ENCODE peak calls at places on chromosomes 2 and 18, in nine cellular contexts. I is neural progenitor cell, Y is astrocyte of the spinal cord, M is heart right ventricle, Z is progenitor cell of endocrine pancreas, H is fibroblast of pulmonary artery, T is lower lobe of right lung, K is bronchial epithelial cell, F is IMR-90. R is an unnamed sample.

GRCh38 chr2:105438104-105438929 is 39.5 kb upstream of the FHL2 start:
- DNase-seq in K (no peak), I (peak; percentile 20), H (peak; percentile 29), T (no peak), F (peak; percentile 52), M (peak; percentile 83), Z (no peak), Y (no peak), R (no peak)

GRCh38 chr2:197248623-197249022 is 62.0 kb downstream of the ANKRD44 start:
- DNase-seq in F (peak; percentile 20), Y (peak; percentile 12), K (no peak), Z (no peak), I (no peak), M (no peak), T (no peak), H (peak; percentile 38), R (peak; percentile 30)

GRCh38 chr18:9755603-9756002 is 47.5 kb downstream of the RAB31 start:
- DNase-seq in I (no peak), M (no peak), Y (no peak), K (no peak), H (peak; percentile 60), F (no peak), Z (no peak), T (no peak), R (peak; percentile 56)

GRCh38 chr18:80171190-80171872 is 62.3 kb downstream of the ADNP2 start:
- DNase-seq in F (peak; percentile 69), T (peak; percentile 61), I (peak; percentile 65), H (peak; percentile 50), Y (peak; percentile 46), K (no peak), M (peak; percentile 40), Z (peak; percentile 32), R (no peak)

GRCh38 chr2:191478754-191479679 is 198.9 kb upstream of the NABP1 start:
- DNase-seq in F (peak; percentile 39), M (peak; percentile 57), Z (no peak), K (no peak), Y (peak; percentile 58), T (no peak), H (peak; percentile 77), I (peak; percentile 57), R (peak; percentile 25)

GRCh38 chr2:40431600-40431955 is 20.3 kb downstream of the SLC8A1 start:
- DNase-seq in Y (peak; percentile 81), F (peak; percentile 88), Z (no peak), K (peak; percentile 68), M (no peak), H (peak; percentile 68), T (peak; percentile 53), I (no peak), R (peak; percentile 29)

GRCh38 chr2:146634256-146635068 is 1210.4 kb upstream of the ACVR2A start:
- DNase-seq in M (no peak), I (no peak), F (peak; percentile 81), Z (no peak), Y (peak; percentile 80), H (peak; percentile 58), T (no peak), K (peak; percentile 97), R (peak; percentile 53)

GRCh38 chr2:65075176-65075575 is 19.0 kb downstream of the CEP68 start:
- DNase-seq in M (no peak), Z (no peak), K (no peak), F (peak; percentile 29), H (no peak), Y (no peak), I (no peak), T (no peak), R (no peak)

GRCh38 chr18:70288851-70289328 is at the start of gene SOCS6:
- DNase-seq in F (peak; percentile 66), T (peak; percentile 74), I (peak; percentile 88), M (peak; percentile 59), Z (peak; percentile 60), K (no peak), Y (peak; percentile 58), H (peak; percentile 68), R (no peak)

GRCh38 chr2:215638687-215639086 is 202.8 kb upstream of the FN1 start:
- DNase-seq in Z (no peak), H (no peak), F (no peak), I (no peak), Y (no peak), K (no peak), T (no peak), M (no peak), R (no peak)

GRCh38 chr2:189360861-189361260 is 80.4 kb upstream of the WDR75 start:
- DNase-seq in F (no peak), T (no peak), I (no peak), H (no peak), Y (no peak), M (no peak), Z (no peak), K (no peak), R (no peak)

GRCh38 chr18:30485078-30485477 is 557.5 kb downstream of the DSC3 start:
- DNase-seq in H (no peak), M (no peak), Z (no peak), I (no peak), T (no peak), K (peak; percentile 20), Y (no peak), F (no peak), R (no peak)

GRCh38 chr2:232871835-232872736 is 2.0 kb downstream of the SNORC start:
- DNase-seq in I (no peak), F (no peak), T (no peak), Y (no peak), Z (no peak), K (no peak), M (no peak), H (no peak), R (no peak)

GRCh38 chr2:15189236-15189635 is 371.9 kb downstream of the NBAS start:
- DNase-seq in H (no peak), F (peak; percentile 26), I (peak; percentile 27), M (no peak), T (no peak), Z (no peak), K (no peak), Y (no peak), R (no peak)
- TF ChIP-seq CTCF in H (no peak), F (no peak), I (peak; percentile 35), M (no peak), T (no peak), Z (no peak), K (peak; percentile 3), Y (peak; percentile 9), R (peak; percentile 27)

DNA sequence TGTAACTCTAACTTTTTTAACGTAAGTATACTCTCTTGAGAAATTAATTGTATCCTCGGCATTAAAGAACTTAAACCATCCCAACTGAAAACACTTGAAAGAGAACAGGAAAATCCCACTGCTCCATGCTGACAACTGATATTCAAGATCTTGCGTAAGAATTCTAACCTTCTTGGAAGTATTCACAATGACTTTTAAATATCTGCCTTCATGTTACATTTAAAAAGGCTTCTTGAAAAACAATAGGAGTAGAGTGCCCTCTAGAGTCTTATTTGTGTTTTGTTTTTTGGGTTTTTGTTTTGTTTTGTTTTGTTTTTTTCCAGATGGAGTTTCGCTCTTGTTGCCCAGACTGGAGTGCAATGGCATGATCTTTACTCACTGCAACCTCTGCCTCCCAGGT is 65.4 kb upstream of the DNAJC10 start:
- DNase-seq in Z (no peak), Y (peak; percentile 71), T (no peak), F (peak; percentile 76), K (peak; percentile 68), H (peak; percentile 87), M (no peak), I (peak; percentile 36), R (no peak)
- TF ChIP-seq CTCF in Z (peak; percentile 59), Y (peak; percentile 25), T (peak; percentile 50), F (peak; percentile 62), K (peak; percentile 32), H (peak; percentile 36), M (peak; percentile 72), I (peak; percentile 70), R (peak; percentile 20)

DNA sequence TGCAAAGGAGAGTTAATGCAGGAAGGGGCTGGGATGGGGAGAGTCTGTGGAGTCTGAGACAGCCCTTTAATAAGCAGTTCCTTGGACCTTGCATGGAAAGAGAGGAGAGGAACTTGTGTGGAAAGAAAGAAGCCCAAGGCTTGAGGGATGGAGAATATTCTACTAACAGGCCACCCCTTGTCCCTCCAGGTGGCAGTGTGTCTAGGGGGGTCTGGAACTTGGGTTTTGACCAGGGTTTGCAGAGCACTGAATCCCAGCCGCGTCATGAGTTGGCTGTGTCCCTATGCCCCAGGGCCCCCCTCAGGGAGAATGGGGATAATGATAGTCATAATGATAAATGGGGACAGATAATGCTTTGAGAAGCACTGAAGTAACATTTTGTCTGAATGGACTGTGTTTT is 15.0 kb downstream of the TCF7L1 start:
- DNase-seq in T (no peak), Y (no peak), K (no peak), H (no peak), M (no peak), F (no peak), I (no peak), Z (no peak), R (no peak)
- TF ChIP-seq CTCF in T (no peak), Y (no peak), K (no peak), H (no peak), M (no peak), F (no peak), I (no peak), Z (no peak), R (peak; percentile 27)

GRCh38 chr2:74571058-74571457 is 16.5 kb downstream of the DOK1 start:
- DNase-seq in H (no peak), T (no peak), I (no peak), K (no peak), Y (no peak), Z (no peak), F (no peak), M (no peak), R (no peak)

GRCh38 chr2:74575320-74575719 is 20.8 kb downstream of the DOK1 start:
- DNase-seq in T (no peak), M (no peak), I (no peak), F (no peak), Z (no peak), Y (no peak), K (no peak), H (no peak), R (no peak)

GRCh38 chr2:74569686-74570085 is 15.2 kb downstream of the DOK1 start:
- DNase-seq in Z (no peak), T (no peak), Y (no peak), K (no peak), F (no peak), I (no peak), M (no peak), H (no peak), R (no peak)

GRCh38 chr2:74573747-74574562 is 19.4 kb downstream of the DOK1 start:
- DNase-seq in I (no peak), M (no peak), T (no peak), Z (no peak), Y (peak; percentile 70), F (peak; percentile 72), H (peak; percentile 66), K (peak; percentile 80), R (peak; percentile 68)

DNA sequence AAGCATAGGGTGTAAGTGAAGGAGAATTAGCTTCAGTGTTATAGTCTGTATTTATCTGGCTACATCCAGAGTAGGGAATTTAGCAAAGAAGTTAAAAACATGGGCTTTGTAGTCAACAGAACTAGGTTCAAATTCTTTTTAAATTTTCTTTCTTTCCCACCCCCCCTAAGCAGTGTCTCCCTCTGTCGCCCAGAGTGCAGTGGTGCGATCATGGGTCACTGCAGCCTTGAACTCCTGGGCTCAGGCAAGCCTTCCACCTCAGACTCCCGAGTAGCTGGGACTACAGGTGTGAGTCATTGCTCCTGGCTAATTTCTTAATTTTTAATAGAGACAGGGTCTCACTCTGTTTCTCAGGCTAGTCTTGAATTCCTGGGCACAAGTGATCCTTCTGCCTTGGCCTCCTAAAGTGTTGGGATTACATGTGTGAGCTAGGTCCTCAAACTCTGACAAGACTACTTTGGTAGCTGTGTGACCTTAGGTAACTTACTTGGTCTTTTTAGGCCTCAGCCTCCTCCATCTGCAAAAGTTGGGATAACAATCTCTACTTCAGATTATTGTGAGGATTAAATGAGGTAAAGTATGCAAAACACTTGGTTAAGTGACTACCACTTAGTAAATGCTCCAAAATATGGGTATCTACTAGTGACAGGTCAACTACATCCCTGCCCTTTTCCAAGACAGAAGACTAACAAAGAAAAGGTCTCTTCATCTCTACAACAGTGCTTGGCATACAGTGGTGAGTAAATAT is 17.8 kb downstream of the DOK1 start:
- DNase-seq in T (no peak), M (no peak), K (no peak), H (no peak), Y (no peak), I (no peak), F (no peak), Z (no peak), R (no peak)
- TF ChIP-seq CTCF in T (peak; percentile 8), M (no peak), K (no peak), H (no peak), Y (no peak), I (peak; percentile 42), F (no peak), Z (no peak), R (no peak)